ENCODE peak calls at places on chromosomes 3 and 15, in ten cellular contexts. B is skeletal muscle cell; I is NCI-H446; D is activated CD8-positive, alpha-beta T cell treated with anti-CD3 and anti-CD28 coated beads, Interleukin-2, amount 10 ng/mL, durations not matched to agents 7 days and 5 days; F is tibial artery; V is neural crest cell; C is retina; T is NCI-H1417 treated with DMSO at 0.1 percent for 48 hours; E is AG08395; R is GM03348. J is an unnamed sample.
A peak's percentile ranks its signal among the peaks of the same experiment; 100 is the strongest.

GRCh38 chr3:53231532-53232511 is 24.0 kb downstream of the TKT start:
- DNase-seq in B (no peak), C (no peak), F (peak; percentile 55), R (no peak), V (no peak), I (no peak), T (no peak), D (no peak), E (no peak), J (no peak)

GRCh38 chr15:32861741-32862140 is 143.9 kb downstream of the GREM1 start:
- DNase-seq in C (peak; percentile 95), E (peak; percentile 75), V (peak; percentile 14), F (peak; percentile 70), T (no peak), B (peak; percentile 67), R (peak; percentile 72), I (no peak), D (no peak), J (no peak)

GRCh38 chr3:38031022-38031994 is 1.9 kb upstream of the PLCD1 start:
- DNase-seq in T (no peak), C (no peak), D (no peak), E (peak; percentile 71), V (no peak), F (peak; percentile 93), B (no peak), R (peak; percentile 79), I (no peak), J (no peak)

GRCh38 chr3:83514130-83514914 is 1444.5 kb upstream of the CADM2 start:
- DNase-seq in T (no peak), F (no peak), D (no peak), I (no peak), B (peak; percentile 13), R (no peak), C (no peak), E (no peak), V (no peak), J (no peak)

GRCh38 chr15:33722005-33722672 is 246.2 kb upstream of the CHRM5 start:
- DNase-seq in V (no peak), T (no peak), I (no peak), R (no peak), E (no peak), B (peak; percentile 54), D (no peak), F (no peak), C (no peak), J (no peak)

GRCh38 chr15:79724312-79724711 is 172.5 kb downstream of the MTHFS start:
- DNase-seq in I (no peak), C (no peak), E (peak; percentile 71), R (peak; percentile 70), D (no peak), F (no peak), V (no peak), B (peak; percentile 30), T (no peak), J (no peak)

GRCh38 chr3:102060814-102061213 is 211.5 kb downstream of the NFKBIZ start:
- DNase-seq in T (no peak), I (no peak), E (peak; percentile 22), D (no peak), F (no peak), V (no peak), C (no peak), B (no peak), R (no peak), J (no peak)

GRCh38 chr3:195893516-195893915 is 14.8 kb downstream of the TNK2 start:
- DNase-seq in T (no peak), B (no peak), V (no peak), E (no peak), F (no peak), C (no peak), D (no peak), R (no peak), I (no peak), J (no peak)

GRCh38 chr15:25762015-25762662 is 101.0 kb downstream of the ATP10A start:
- DNase-seq in V (no peak), B (no peak), D (peak; percentile 14), F (no peak), R (no peak), I (no peak), C (no peak), T (no peak), E (no peak), J (peak; percentile 33)

GRCh38 chr3:101423984-101424888 is 88.8 kb downstream of the SENP7 start:
- DNase-seq in I (no peak), B (no peak), E (no peak), D (no peak), C (no peak), V (no peak), T (no peak), F (no peak), R (no peak), J (no peak)

GRCh38 chr15:74763416-74763815 is 14.8 kb downstream of the CYP1A2 start:
- DNase-seq in B (no peak), V (no peak), R (no peak), C (no peak), T (no peak), E (no peak), I (no peak), F (no peak), D (no peak), J (no peak)

GRCh38 chr3:12897537-12898289 is 56.3 kb upstream of the RPL32 start:
- DNase-seq in E (no peak), F (no peak), I (no peak), R (no peak), V (no peak), T (no peak), D (no peak), C (no peak), B (no peak), J (no peak)

GRCh38 chr15:62165029-62165792 is at the start of gene C2CD4B:
- DNase-seq in I (no peak), F (peak; percentile 67), V (peak; percentile 30), T (no peak), C (peak; percentile 79), B (no peak), D (peak; percentile 33), E (no peak), R (peak; percentile 9), J (no peak)

GRCh38 chr3:69359916-69360315 is 26.0 kb downstream of the FRMD4B start:
- DNase-seq in T (no peak), I (no peak), V (no peak), B (no peak), C (no peak), F (no peak), D (no peak), E (no peak), R (no peak), J (no peak)

GRCh38 chr15:90603893-90604292 is 74.2 kb downstream of the CRTC3 start:
- DNase-seq in I (no peak), E (peak; percentile 25), R (peak; percentile 41), T (no peak), B (no peak), V (no peak), F (no peak), D (peak; percentile 67), C (no peak), J (no peak)

GRCh38 chr3:4824948-4825325 is 154.3 kb upstream of the BHLHE40 start:
- DNase-seq in V (no peak), B (peak; percentile 55), C (no peak), R (peak; percentile 84), E (peak; percentile 85), I (no peak), D (no peak), T (no peak), F (no peak), J (no peak)

GRCh38 chr3:48716508-48716981 is 476 bp downstream of the IP6K2 start:
- DNase-seq in V (peak; percentile 8), C (no peak), I (no peak), D (peak; percentile 54), R (no peak), F (no peak), B (no peak), T (no peak), E (no peak), J (no peak)

GRCh38 chr3:132537297-132537696 is 59.8 kb upstream of the ACKR4 start:
- DNase-seq in B (no peak), I (no peak), C (no peak), V (no peak), D (no peak), F (no peak), R (no peak), E (no peak), T (no peak), J (no peak)

GRCh38 chr15:53378096-53378620 is 381.3 kb downstream of the WDR72 start:
- DNase-seq in B (no peak), T (peak; percentile 45), R (no peak), V (no peak), D (no peak), E (no peak), I (no peak), C (peak; percentile 68), F (no peak), J (no peak)

GRCh38 chr3:159839561-159840379 is 148.9 kb upstream of the IL12A start:
- DNase-seq in T (no peak), I (peak; percentile 80), R (no peak), E (no peak), B (no peak), F (no peak), C (peak; percentile 96), D (no peak), V (peak; percentile 72), J (no peak)

GRCh38 chr3:150503402-150504099 is 42.7 kb downstream of the SERP1 start:
- DNase-seq in D (no peak), F (no peak), T (no peak), V (no peak), C (no peak), I (no peak), E (no peak), B (no peak), R (no peak), J (no peak)

GRCh38 chr3:146524961-146525360 is 19.4 kb downstream of the PLSCR1 start:
- DNase-seq in I (no peak), T (no peak), E (no peak), F (no peak), R (no peak), B (no peak), D (no peak), V (no peak), C (no peak), J (no peak)